ENCODE peak calls at places on chromosomes 11 and 22, in six cellular contexts. V is ovary, M is K562, T is stomach, K is HepG2, O is tibial nerve. L is an unnamed sample.

GRCh38 chr11:76610371-76610770 is 60.2 kb downstream of the LRRC32 start:
- DNase-seq in M (no peak), K (no peak), O (no peak), V (no peak), T (no peak), L (no peak)

GRCh38 chr22:48940988-48941902 is 886.4 kb downstream of the BRD1 start:
- DNase-seq in K (no peak), M (no peak), T (peak; percentile 16), O (no peak), V (no peak), L (peak; percentile 39)

GRCh38 chr22:23112472-23113012 is 29.2 kb downstream of the RSPH14 start:
- DNase-seq in T (no peak), O (no peak), M (no peak), K (no peak), V (no peak), L (no peak)

GRCh38 chr11:69442807-69443137 is 38.7 kb upstream of the LINC01488 start:
- DNase-seq in M (peak; percentile 77), V (no peak), T (no peak), K (peak; percentile 80), O (no peak), L (no peak)

GRCh38 chr11:129292768-129293167 is 82.9 kb upstream of the BARX2 start:
- DNase-seq in K (no peak), T (no peak), V (no peak), O (no peak), M (no peak), L (no peak)

GRCh38 chr11:123065634-123066033 is 3.7 kb upstream of the HSPA8 start:
- DNase-seq in K (no peak), V (no peak), T (no peak), M (no peak), O (no peak), L (no peak)

GRCh38 chr11:117026593-117027330 is 71.5 kb downstream of the SIK3 start:
- DNase-seq in O (no peak), V (no peak), M (no peak), K (no peak), T (no peak), L (no peak)

GRCh38 chr11:63337070-63337469 is 32.5 kb upstream of the SLC22A9 start:
- DNase-seq in M (no peak), K (no peak), T (no peak), O (no peak), V (no peak), L (no peak)

GRCh38 chr11:70229737-70230136 is 26.6 kb downstream of the FADD start:
- DNase-seq in O (no peak), T (no peak), M (no peak), K (no peak), V (no peak), L (no peak)

GRCh38 chr11:72111803-72112540 is 523 bp downstream of the ANAPC15 start:
- DNase-seq in M (peak; percentile 98), K (peak; percentile 99), V (peak; percentile 87), O (peak; percentile 88), T (peak; percentile 94), L (peak; percentile 99)

GRCh38 chr22:28930357-28931007 is 47.1 kb downstream of the ZNRF3 start:
- DNase-seq in V (no peak), O (no peak), T (no peak), M (no peak), K (no peak), L (no peak)

GRCh38 chr22:39868741-39869140 is 24.8 kb downstream of the ENTHD1 start:
- DNase-seq in K (no peak), O (no peak), T (no peak), V (no peak), M (no peak), L (no peak)

GRCh38 chr11:59223177-59223576 is 10.4 kb upstream of the MPEG1 start:
- DNase-seq in O (no peak), M (no peak), V (no peak), T (no peak), K (no peak), L (no peak)

GRCh38 chr11:69296890-69297224 is 2.9 kb downstream of the MYEOV start:
- DNase-seq in K (no peak), V (no peak), T (peak; percentile 50), O (no peak), M (no peak), L (no peak)

GRCh38 chr11:11349870-11350325 is 3.2 kb downstream of the CSNK2A3 start:
- DNase-seq in V (peak; percentile 22), O (no peak), T (no peak), M (no peak), K (no peak), L (no peak)

GRCh38 chr22:40426671-40427070 is 56.3 kb downstream of the SGSM3 start:
- DNase-seq in V (no peak), M (no peak), T (no peak), K (no peak), O (no peak), L (peak; percentile 64)

GRCh38 chr11:66510271-66510989 is at the start of gene BBS1:
- DNase-seq in K (peak; percentile 63), T (peak; percentile 90), V (peak; percentile 90), M (peak; percentile 88), O (peak; percentile 85), L (peak; percentile 93)

DNA sequence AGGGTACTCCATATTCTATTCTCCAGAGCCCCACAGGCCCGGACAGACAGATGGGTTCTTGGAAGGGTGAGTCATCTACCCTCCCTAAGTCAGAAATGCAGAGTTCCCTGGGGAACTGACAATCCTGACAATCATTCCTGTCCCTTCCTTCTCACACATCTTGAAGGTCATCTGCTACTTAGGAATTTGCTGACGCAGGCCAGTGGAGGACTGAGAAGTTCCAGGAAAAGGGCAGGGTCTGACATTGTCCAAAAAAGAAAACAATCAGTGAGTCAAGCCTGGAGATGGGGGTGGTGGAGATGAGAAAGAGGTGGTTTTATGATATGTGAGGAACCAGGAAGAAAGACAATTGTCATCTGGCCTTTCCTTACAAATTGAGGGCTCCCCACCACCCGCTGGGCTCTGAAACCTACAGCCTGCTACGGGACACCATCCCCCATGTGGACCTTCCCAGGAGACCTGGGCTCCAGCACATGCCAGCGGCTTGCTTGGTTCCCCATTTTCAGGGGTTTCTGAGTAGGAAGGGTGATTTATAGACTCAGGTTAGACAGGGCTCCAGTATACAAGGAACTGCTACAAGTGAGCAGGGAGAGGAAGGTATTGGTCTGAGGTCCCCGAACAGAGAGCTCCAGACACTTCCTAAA is 12.9 kb downstream of the CD59 start:
- DNase-seq in O (no peak), M (peak; percentile 80), V (no peak), T (no peak), K (no peak), L (no peak)
- TF ChIP-seq EP300 in O (peak; percentile 65), M (peak; percentile 67), V (no peak), T (peak; percentile 79), K (no peak), L (peak; percentile 33)

GRCh38 chr22:16609548-16610261 is 17.1 kb upstream of the CCT8L2 start:
- DNase-seq in M (no peak), V (no peak), O (no peak), K (no peak), T (no peak), L (no peak)
- H3K4me3 ChIP-seq in M (no peak overlapping the region), V (peak overlapping the region; percentile 15), O (peak overlapping the region; percentile 44), K (no peak overlapping the region), T (peak overlapping the region; percentile 33), L (no peak overlapping the region)

GRCh38 chr11:65487467-65488272 is 11.2 kb upstream of the MALAT1 start:
- DNase-seq in M (peak; percentile 93), O (peak; percentile 99), K (peak; percentile 99), V (peak; percentile 95), T (peak; percentile 98), L (peak; percentile 100)
- TF ChIP-seq EP300 in M (no peak), O (peak; percentile 99), K (peak; percentile 87), V (peak; percentile 71), T (no peak), L (peak; percentile 27)

GRCh38 chr22:41998361-41999261 is at the start of gene WBP2NL:
- DNase-seq in M (peak; percentile 34), V (peak; percentile 83), K (no peak), T (peak; percentile 92), O (peak; percentile 54), L (peak; percentile 87)
- H3K4me3 ChIP-seq in M (no peak within 1 kb of the TSS), V (peak within 1 kb of the TSS; percentile 39), K (no peak within 1 kb of the TSS), T (peak within 1 kb of the TSS; percentile 60), O (peak within 1 kb of the TSS; percentile 53), L (peak within 1 kb of the TSS; percentile 53)

GRCh38 chr22:47919893-47920292 is 1157.4 kb downstream of the TBC1D22A start:
- DNase-seq in K (no peak), O (no peak), M (no peak), V (no peak), T (no peak), L (no peak)

GRCh38 chr22:47920380-47920959 is 1158.0 kb downstream of the TBC1D22A start:
- DNase-seq in T (no peak), V (no peak), O (no peak), M (no peak), K (no peak), L (no peak)

GRCh38 chr22:47918276-47918928 is 1156.0 kb downstream of the TBC1D22A start:
- DNase-seq in O (no peak), T (no peak), V (no peak), K (no peak), M (no peak), L (no peak)

GRCh38 chr22:47921906-47922305 is 1159.5 kb downstream of the TBC1D22A start:
- DNase-seq in T (no peak), K (no peak), V (no peak), M (no peak), O (no peak), L (no peak)

DNA sequence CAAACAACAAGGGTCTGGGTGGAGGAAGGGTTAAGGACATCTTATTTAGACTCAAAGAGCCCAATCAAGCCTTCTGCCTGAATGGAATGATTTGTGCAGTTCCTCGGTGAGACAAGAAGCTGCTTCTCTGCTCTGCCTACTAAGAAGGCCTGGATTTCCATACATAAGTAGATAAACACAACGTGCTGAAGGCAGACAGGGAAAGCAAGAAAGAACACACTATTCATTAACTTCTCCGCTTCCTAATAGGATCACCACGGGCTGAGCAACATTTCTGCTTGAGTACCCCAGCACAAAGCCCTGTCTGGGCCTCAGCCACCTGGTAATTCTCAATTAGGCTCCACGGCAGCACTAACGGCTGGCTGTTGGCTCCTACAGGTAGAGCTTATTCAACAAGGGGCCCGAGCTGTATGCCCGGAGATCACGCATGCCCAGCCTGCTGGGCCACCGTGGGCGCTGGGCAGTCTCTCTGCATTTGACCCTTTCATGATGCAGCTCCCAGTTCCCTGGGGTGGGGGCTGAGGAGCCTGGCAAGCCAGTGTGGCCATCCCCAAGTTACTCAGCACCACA is 1156.6 kb downstream of the TBC1D22A start:
- DNase-seq in K (no peak), V (no peak), T (no peak), O (no peak), M (no peak), L (no peak)
- TF ChIP-seq EP300 in K (no peak), V (no peak), T (no peak), O (no peak), M (no peak), L (no peak)

DNA sequence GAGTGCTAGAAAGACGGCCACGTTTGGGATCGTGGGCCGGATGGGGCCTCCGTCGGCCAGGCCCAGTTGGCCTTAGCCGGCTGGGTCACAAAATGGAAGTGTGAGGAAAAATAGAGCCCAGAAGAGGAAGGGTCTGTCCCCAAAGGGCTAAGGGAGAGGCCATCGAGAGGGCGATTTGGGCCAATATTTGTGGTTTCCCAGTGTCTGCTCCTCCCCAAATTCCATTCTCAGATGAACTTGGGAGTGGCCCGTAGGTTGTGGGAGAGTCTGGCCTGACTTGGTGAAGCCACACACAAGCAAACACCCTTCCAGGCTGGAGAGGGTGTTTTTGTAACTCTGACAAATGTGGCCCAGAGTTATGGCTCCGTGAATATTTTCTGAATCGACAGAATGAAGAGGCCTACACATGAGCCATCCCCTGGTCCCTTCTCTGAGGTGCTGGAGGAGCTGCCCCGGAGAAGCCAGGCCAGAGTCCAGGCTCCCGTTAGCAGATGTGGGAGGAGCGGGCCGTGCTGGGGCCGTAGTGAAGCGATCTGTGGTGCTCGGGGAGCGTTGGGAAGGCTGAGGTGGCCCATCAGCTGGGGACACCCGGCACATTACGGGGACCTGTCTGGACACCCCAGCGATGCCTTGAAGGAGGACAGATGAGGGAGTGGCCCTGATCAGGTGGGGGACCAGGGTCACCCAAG is 73.5 kb upstream of the PPARA start:
- DNase-seq in M (no peak), K (no peak), T (peak; percentile 59), V (no peak), O (peak; percentile 26), L (peak; percentile 84)
- H3K4me3 ChIP-seq in M (no peak overlapping the region), K (no peak overlapping the region), T (peak overlapping the region; percentile 91), V (peak overlapping the region; percentile 78), O (peak overlapping the region; percentile 95), L (peak overlapping the region; percentile 9)

L was measured in sigmoid colon.